ENCODE peak calls at places on chromosomes 12 and 14, in nine cellular contexts. W is mammary epithelial cell, G is GM12878, T is mucosa of descending colon, B is spleen, A is thoracic aorta, I is gastrocnemius medialis, E is colonic mucosa, K is tibial artery. Q is an unnamed sample.

GRCh38 chr12:97404549-97404948 is 58.1 kb upstream of the RMST start:
- DNase-seq in A (no peak), I (no peak), E (peak; percentile 20), G (peak; percentile 23), W (peak; percentile 14), B (no peak), T (no peak), K (no peak), Q (no peak)

GRCh38 chr14:65361920-65362319 is 50.6 kb upstream of the FUT8 start:
- DNase-seq in K (peak; percentile 54), A (no peak), E (no peak), T (no peak), I (peak; percentile 71), G (no peak), B (no peak), W (peak; percentile 81), Q (no peak)

GRCh38 chr14:22281322-22281977 is 307.6 kb downstream of the DAD1 start:
- DNase-seq in B (no peak), E (no peak), W (no peak), G (no peak), K (no peak), A (no peak), I (no peak), T (no peak), Q (no peak)

GRCh38 chr12:116642683-116643082 is 83.5 kb downstream of the MAP1LC3B2 start:
- DNase-seq in E (no peak), I (no peak), G (no peak), A (no peak), K (no peak), T (no peak), W (no peak), B (no peak), Q (no peak)

GRCh38 chr12:110661337-110661972 is 27.5 kb downstream of the HVCN1 start:
- DNase-seq in K (peak; percentile 50), G (peak; percentile 92), A (no peak), T (peak; percentile 74), B (peak; percentile 87), W (no peak), E (peak; percentile 29), I (no peak), Q (no peak)

GRCh38 chr14:78498062-78498595 is 328.0 kb downstream of the NRXN3 start:
- DNase-seq in A (no peak), G (no peak), I (no peak), E (no peak), W (no peak), B (no peak), K (no peak), T (no peak), Q (no peak)

GRCh38 chr12:49651855-49652254 is 28.5 kb downstream of the PRPF40B start:
- DNase-seq in I (no peak), T (no peak), W (no peak), E (no peak), A (no peak), K (no peak), G (no peak), B (peak; percentile 29), Q (no peak)

GRCh38 chr12:71011261-71011660 is 90.7 kb upstream of the PTPRR start:
- DNase-seq in B (no peak), G (no peak), A (no peak), K (no peak), W (no peak), T (no peak), I (no peak), E (no peak), Q (no peak)

GRCh38 chr12:25813843-25814242 is 144.6 kb upstream of the RASSF8 start:
- DNase-seq in I (no peak), A (no peak), W (no peak), B (no peak), E (no peak), T (no peak), G (no peak), K (no peak), Q (no peak)

DNA sequence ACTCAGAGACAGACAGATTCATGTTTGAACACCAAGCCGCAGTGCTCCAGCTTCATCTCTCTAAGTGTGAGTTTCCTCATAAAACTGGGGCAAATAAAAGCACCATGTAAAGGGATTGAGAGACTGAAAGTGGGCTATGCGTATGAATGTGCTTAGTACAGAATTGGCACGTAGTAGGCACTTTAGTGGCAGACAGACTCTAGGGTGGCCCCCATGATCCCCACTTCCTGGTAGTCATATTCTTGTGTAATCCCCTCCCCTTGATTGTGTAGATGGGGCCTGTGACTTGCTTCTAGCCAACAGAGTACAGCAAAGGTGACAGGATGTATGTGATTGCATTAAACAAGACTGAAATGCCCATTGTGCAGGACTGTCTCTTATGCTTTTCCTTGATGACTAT is 43.0 kb downstream of the DAO start:
- DNase-seq in B (no peak), A (no peak), T (no peak), I (no peak), K (no peak), W (no peak), E (no peak), G (no peak), Q (no peak)
- H3K4me1 ChIP-seq in B (no peaks in the 10 kb centered on the region), A (no peaks in the 10 kb centered on the region), T (no peaks in the 10 kb centered on the region), I (peaks cover 1% of the 10 kb centered on the region), K (no peaks in the 10 kb centered on the region), W (no peaks in the 10 kb centered on the region), E (no peaks in the 10 kb centered on the region), G (no peaks in the 10 kb centered on the region), Q (no peaks in the 10 kb centered on the region)

GRCh38 chr12:22526836-22527235 is 17.5 kb downstream of the C2CD5 start:
- DNase-seq in K (no peak), I (no peak), B (no peak), E (no peak), W (no peak), T (no peak), G (no peak), A (no peak), Q (no peak)

GRCh38 chr12:22532317-22532716 is 12.0 kb downstream of the C2CD5 start:
- DNase-seq in I (no peak), W (no peak), T (no peak), A (no peak), K (no peak), B (no peak), E (no peak), G (no peak), Q (no peak)

GRCh38 chr12:22527999-22528398 is 16.3 kb downstream of the C2CD5 start:
- DNase-seq in G (no peak), E (no peak), I (no peak), B (no peak), K (no peak), T (no peak), A (no peak), W (no peak), Q (no peak)

GRCh38 chr12:22531205-22531604 is 13.1 kb downstream of the C2CD5 start:
- DNase-seq in T (no peak), B (no peak), G (no peak), E (no peak), W (no peak), I (no peak), A (no peak), K (no peak), Q (no peak)

GRCh38 chr12:22529281-22530060 is 14.9 kb downstream of the C2CD5 start:
- DNase-seq in I (no peak), E (no peak), T (no peak), B (no peak), G (no peak), A (no peak), K (no peak), W (peak; percentile 51), Q (no peak)
- TF ChIP-seq CTCF in I (no peak), E (peak; percentile 57), T (no peak), B (peak; percentile 55), G (peak; percentile 38), A (no peak), K (peak; percentile 23), W (peak; percentile 64), Q (peak; percentile 28)

GRCh38 chr14:58771016-58771415 is 133.3 kb downstream of the DACT1 start:
- DNase-seq in T (no peak), B (no peak), G (no peak), W (no peak), A (no peak), I (no peak), E (no peak), K (no peak), Q (no peak)

GRCh38 chr14:58769766-58770165 is 132.0 kb downstream of the DACT1 start:
- DNase-seq in A (no peak), G (no peak), K (no peak), W (no peak), E (no peak), B (no peak), I (no peak), T (no peak), Q (no peak)

GRCh38 chr14:58770501-58770982 is 132.8 kb downstream of the DACT1 start:
- DNase-seq in W (no peak), B (no peak), K (no peak), A (no peak), E (peak; percentile 71), I (no peak), G (no peak), T (no peak), Q (no peak)

GRCh38 chr14:58765843-58766242 is 128.1 kb downstream of the DACT1 start:
- DNase-seq in I (no peak), K (no peak), W (no peak), T (no peak), A (no peak), B (no peak), G (no peak), E (no peak), Q (no peak)

DNA sequence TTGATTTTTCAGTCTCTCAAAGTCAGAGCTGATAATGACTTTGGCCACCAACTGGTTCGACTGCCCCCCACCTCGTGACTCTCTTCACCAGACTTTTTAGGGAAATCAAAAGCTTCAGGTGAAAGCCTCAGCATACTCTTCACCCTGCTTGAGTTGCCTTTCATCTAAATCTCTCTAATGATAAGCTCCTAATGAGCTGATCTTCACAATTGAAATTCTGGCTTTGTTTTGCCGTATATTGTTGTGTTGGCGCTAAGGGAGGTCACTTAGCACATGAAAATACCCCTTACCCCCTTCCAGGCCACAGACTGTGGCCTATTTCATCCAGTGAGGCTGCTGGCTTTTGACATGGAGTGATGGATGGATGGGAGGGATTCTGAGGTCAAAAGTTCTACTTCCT is 131.2 kb downstream of the DACT1 start:
- DNase-seq in G (no peak), W (no peak), B (no peak), A (no peak), T (no peak), E (no peak), K (no peak), I (no peak), Q (no peak)
- H3K4me1 ChIP-seq in G (no peaks in the 10 kb centered on the region), W (no peaks in the 10 kb centered on the region), B (no peaks in the 10 kb centered on the region), A (no peaks in the 10 kb centered on the region), T (peaks cover 24% of the 10 kb centered on the region), E (peaks cover 4% of the 10 kb centered on the region), K (no peaks in the 10 kb centered on the region), I (no peaks in the 10 kb centered on the region), Q (no peaks in the 10 kb centered on the region)

GRCh38 chr14:47536341-47536740 is 139.1 kb downstream of the MDGA2 start:
- DNase-seq in W (no peak), G (no peak), I (no peak), T (no peak), E (no peak), B (no peak), K (no peak), A (no peak), Q (no peak)

GRCh38 chr14:47539065-47539464 is 136.3 kb downstream of the MDGA2 start:
- DNase-seq in B (no peak), T (no peak), A (no peak), I (no peak), E (no peak), W (no peak), K (no peak), G (no peak), Q (no peak)

DNA sequence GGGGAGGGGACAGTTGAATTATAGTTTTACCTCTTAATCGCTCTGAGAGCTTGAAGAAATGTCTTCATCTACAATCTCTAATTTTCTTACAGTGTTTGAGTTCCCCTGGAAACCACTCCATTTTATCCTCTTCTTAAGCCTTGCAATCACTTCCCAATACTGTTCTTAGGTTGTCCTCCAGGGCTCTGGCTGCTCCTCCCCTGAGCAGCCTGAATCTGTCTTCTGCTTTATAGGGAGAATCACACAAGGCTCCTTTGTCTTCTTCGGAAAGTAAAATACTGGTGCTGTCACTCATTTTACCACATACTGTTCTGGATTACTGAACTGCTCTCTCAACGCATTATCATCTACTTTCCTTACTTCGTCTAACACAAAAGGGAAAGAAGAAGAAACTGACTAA is 133.8 kb downstream of the MDGA2 start:
- DNase-seq in I (no peak), T (no peak), K (no peak), E (no peak), W (no peak), B (no peak), A (no peak), G (no peak), Q (no peak)
- TF ChIP-seq CTCF in I (no peak), T (no peak), K (no peak), E (no peak), W (no peak), B (no peak), A (no peak), G (no peak), Q (no peak)

Q was measured in esophagus squamous epithelium.